ENCODE peak calls at places on chromosomes 16 and 17, in nine cellular contexts. One of them, this sample, is unnamed.

GRCh38 chr16:54510619-54511018 is 224.0 kb upstream of the IRX3 start:
- DNase-seq in IMR-90: no peak
- DNase-seq in fibroblast of lung: peak
- DNase-seq in heart right ventricle: no peak
- DNase-seq in choroid plexus epithelial cell: peak
- DNase-seq in GM12865: no peak
- DNase-seq in body of pancreas: no peak
- DNase-seq in spleen: no peak
- DNase-seq in transverse colon: no peak
- DNase-seq in this sample: no peak

GRCh38 chr16:48383877-48384304 is 1.3 kb downstream of the SIAH1 start:
- DNase-seq in IMR-90: no peak
- DNase-seq in fibroblast of lung: peak
- DNase-seq in heart right ventricle: no peak
- DNase-seq in choroid plexus epithelial cell: no peak
- DNase-seq in GM12865: peak
- DNase-seq in body of pancreas: peak
- DNase-seq in spleen: no peak
- DNase-seq in transverse colon: peak
- DNase-seq in this sample: no peak

GRCh38 chr17:78360371-78361226 is 722 bp upstream of the SOCS3 start:
- DNase-seq in IMR-90: peak
- DNase-seq in fibroblast of lung: peak
- DNase-seq in heart right ventricle: peak
- DNase-seq in choroid plexus epithelial cell: peak
- DNase-seq in GM12865: peak
- DNase-seq in body of pancreas: peak
- DNase-seq in spleen: peak
- DNase-seq in transverse colon: peak
- DNase-seq in this sample: no peak

GRCh38 chr16:65875362-65876199 is 490.9 kb upstream of the CDH5 start:
- DNase-seq in IMR-90: no peak
- DNase-seq in fibroblast of lung: peak
- DNase-seq in heart right ventricle: no peak
- DNase-seq in choroid plexus epithelial cell: peak
- DNase-seq in GM12865: peak
- DNase-seq in body of pancreas: no peak
- DNase-seq in spleen: no peak
- DNase-seq in transverse colon: no peak
- DNase-seq in this sample: peak

GRCh38 chr17:65785109-65785508 is 223.7 kb upstream of the AXIN2 start:
- DNase-seq in IMR-90: peak
- DNase-seq in fibroblast of lung: peak
- DNase-seq in heart right ventricle: no peak
- DNase-seq in choroid plexus epithelial cell: peak
- DNase-seq in GM12865: no peak
- DNase-seq in body of pancreas: no peak
- DNase-seq in spleen: no peak
- DNase-seq in transverse colon: no peak
- DNase-seq in this sample: peak

GRCh38 chr17:79188048-79188447 is 113.4 kb downstream of the ENGASE start:
- DNase-seq in IMR-90: no peak
- DNase-seq in fibroblast of lung: no peak
- DNase-seq in heart right ventricle: no peak
- DNase-seq in choroid plexus epithelial cell: peak
- DNase-seq in GM12865: peak
- DNase-seq in body of pancreas: peak
- DNase-seq in spleen: no peak
- DNase-seq in transverse colon: no peak
- DNase-seq in this sample: no peak

GRCh38 chr16:72783716-72784320 is 264.1 kb downstream of the ZFHX3 start:
- DNase-seq in IMR-90: peak
- DNase-seq in fibroblast of lung: peak
- DNase-seq in heart right ventricle: no peak
- DNase-seq in choroid plexus epithelial cell: peak
- DNase-seq in GM12865: peak
- DNase-seq in body of pancreas: no peak
- DNase-seq in spleen: no peak
- DNase-seq in transverse colon: no peak
- DNase-seq in this sample: no peak

GRCh38 chr16:72934661-72935403 is 113.1 kb downstream of the ZFHX3 start:
- DNase-seq in IMR-90: no peak
- DNase-seq in fibroblast of lung: peak
- DNase-seq in heart right ventricle: no peak
- DNase-seq in choroid plexus epithelial cell: peak
- DNase-seq in GM12865: no peak
- DNase-seq in body of pancreas: no peak
- DNase-seq in spleen: no peak
- DNase-seq in transverse colon: no peak
- DNase-seq in this sample: no peak

GRCh38 chr16:49959552-49960277 is 65.3 kb upstream of the CNEP1R1 start:
- DNase-seq in IMR-90: no peak
- DNase-seq in fibroblast of lung: no peak
- DNase-seq in heart right ventricle: no peak
- DNase-seq in choroid plexus epithelial cell: no peak
- DNase-seq in GM12865: no peak
- DNase-seq in body of pancreas: no peak
- DNase-seq in spleen: no peak
- DNase-seq in transverse colon: no peak
- DNase-seq in this sample: no peak

GRCh38 chr17:4327638-4328037 is 38.8 kb downstream of the UBE2G1 start:
- DNase-seq in IMR-90: peak
- DNase-seq in fibroblast of lung: peak
- DNase-seq in heart right ventricle: no peak
- DNase-seq in choroid plexus epithelial cell: no peak
- DNase-seq in GM12865: no peak
- DNase-seq in body of pancreas: no peak
- DNase-seq in spleen: no peak
- DNase-seq in transverse colon: peak
- DNase-seq in this sample: no peak

GRCh38 chr16:53743149-53743566 is 39.2 kb downstream of the FTO start:
- DNase-seq in IMR-90: peak
- DNase-seq in fibroblast of lung: no peak
- DNase-seq in heart right ventricle: no peak
- DNase-seq in choroid plexus epithelial cell: peak
- DNase-seq in GM12865: peak
- DNase-seq in body of pancreas: peak
- DNase-seq in spleen: no peak
- DNase-seq in transverse colon: peak
- DNase-seq in this sample: no peak

GRCh38 chr17:46157443-46158107 is 35.7 kb downstream of the KANSL1 start:
- DNase-seq in IMR-90: peak
- DNase-seq in fibroblast of lung: peak
- DNase-seq in heart right ventricle: no peak
- DNase-seq in choroid plexus epithelial cell: peak
- DNase-seq in GM12865: no peak
- DNase-seq in body of pancreas: no peak
- DNase-seq in spleen: no peak
- DNase-seq in transverse colon: no peak
- DNase-seq in this sample: peak

GRCh38 chr16:31833047-31833446 is 40.6 kb upstream of the ZNF267 start:
- DNase-seq in IMR-90: no peak
- DNase-seq in fibroblast of lung: no peak
- DNase-seq in heart right ventricle: no peak
- DNase-seq in choroid plexus epithelial cell: no peak
- DNase-seq in GM12865: no peak
- DNase-seq in body of pancreas: no peak
- DNase-seq in spleen: no peak
- DNase-seq in transverse colon: no peak
- DNase-seq in this sample: no peak

DNA sequence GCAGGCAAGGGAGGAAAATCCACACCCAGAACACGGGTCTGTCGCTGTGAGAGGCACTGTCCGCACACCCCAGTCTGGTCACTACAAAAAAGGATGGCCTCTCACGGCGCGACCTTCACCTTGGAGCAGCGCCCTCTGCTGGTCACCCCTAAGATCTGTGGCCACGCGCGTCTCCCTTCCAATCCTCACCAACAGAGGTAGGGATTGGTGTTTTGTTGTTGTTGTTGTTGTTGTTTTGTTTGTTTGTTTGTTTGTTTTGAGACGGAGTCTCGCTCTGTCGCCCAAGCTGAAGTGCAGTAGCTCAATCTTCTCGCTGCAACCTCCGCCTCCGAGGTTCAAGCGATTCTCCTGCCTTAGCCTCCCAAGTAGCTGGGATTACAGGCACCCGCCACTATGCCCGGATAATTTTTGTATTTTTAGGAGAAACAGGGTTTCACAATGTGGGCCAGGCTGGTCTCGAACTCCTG is 15.0 kb upstream of the C17orf58 start:
- DNase-seq in IMR-90: no peak
- DNase-seq in fibroblast of lung: no peak
- DNase-seq in heart right ventricle: peak
- DNase-seq in choroid plexus epithelial cell: no peak
- DNase-seq in GM12865: peak
- DNase-seq in body of pancreas: peak
- DNase-seq in spleen: peak
- DNase-seq in transverse colon: peak
- DNase-seq in this sample: no peak
- H3K4me3 ChIP-seq in IMR-90: no peak
- H3K4me3 ChIP-seq in fibroblast of lung: no peak
- H3K4me3 ChIP-seq in heart right ventricle: no peak
- H3K4me3 ChIP-seq in choroid plexus epithelial cell: no peak
- H3K4me3 ChIP-seq in GM12865: peak
- H3K4me3 ChIP-seq in body of pancreas: no peak
- H3K4me3 ChIP-seq in spleen: no peak
- H3K4me3 ChIP-seq in transverse colon: no peak
- H3K4me3 ChIP-seq in this sample: no peak

DNA sequence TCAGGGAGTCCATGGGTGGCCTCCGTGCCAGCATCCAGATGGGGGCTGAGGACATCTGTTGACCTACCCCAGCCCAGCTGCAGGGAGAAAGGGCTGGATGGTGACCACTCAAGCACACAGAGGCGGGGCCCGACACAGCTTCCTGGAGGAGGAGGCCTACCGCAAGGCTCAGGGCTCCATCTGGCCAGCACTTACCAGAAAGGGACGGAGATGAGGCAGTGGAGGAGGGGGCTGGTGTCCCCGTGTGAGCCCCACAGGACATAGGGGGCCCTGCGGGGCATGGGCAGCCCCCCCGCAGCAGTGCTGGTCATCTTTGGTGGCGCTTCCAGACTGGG is 147.5 kb upstream of the CIBAR2 start:
- DNase-seq in IMR-90: no peak
- DNase-seq in fibroblast of lung: no peak
- DNase-seq in heart right ventricle: no peak
- DNase-seq in choroid plexus epithelial cell: no peak
- DNase-seq in GM12865: no peak
- DNase-seq in body of pancreas: no peak
- DNase-seq in spleen: no peak
- DNase-seq in transverse colon: no peak
- DNase-seq in this sample: no peak
- TF ChIP-seq CTCF in IMR-90: no peak
- TF ChIP-seq CTCF in fibroblast of lung: no peak
- TF ChIP-seq CTCF in heart right ventricle: no peak
- TF ChIP-seq CTCF in choroid plexus epithelial cell: no peak
- TF ChIP-seq CTCF in GM12865: no peak
- TF ChIP-seq CTCF in body of pancreas: no peak
- TF ChIP-seq CTCF in spleen: no peak
- TF ChIP-seq CTCF in transverse colon: no peak
- TF ChIP-seq CTCF in this sample: no peak

DNA sequence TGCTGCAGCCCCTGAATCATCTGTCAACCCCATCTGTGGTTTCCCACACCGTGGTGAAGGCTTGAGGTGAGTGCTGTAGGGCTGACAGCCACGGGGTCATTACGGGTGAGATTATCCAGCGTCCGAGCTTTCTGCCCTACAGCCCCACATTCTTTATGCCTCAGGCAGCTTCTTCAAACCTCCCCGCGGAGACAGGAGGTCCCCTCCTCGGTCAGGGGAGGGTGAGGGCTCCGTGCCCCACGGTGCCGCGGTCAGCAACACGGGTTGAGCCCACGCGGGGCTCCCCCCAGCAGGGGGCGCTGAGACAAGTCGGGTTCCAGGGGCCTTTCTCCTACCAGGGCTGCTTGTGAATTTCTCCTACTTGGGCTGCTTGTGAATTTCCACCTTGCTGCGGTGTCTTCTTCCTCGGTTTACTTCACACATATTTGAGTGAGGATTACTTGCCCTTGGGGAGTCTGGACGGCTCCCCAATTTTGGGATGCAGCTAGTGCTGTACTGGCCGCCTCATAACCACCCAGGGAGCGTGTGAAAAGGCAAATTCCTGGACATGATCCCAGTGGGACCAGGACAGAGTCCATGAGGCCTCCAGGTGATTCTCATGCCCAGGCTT is 18.1 kb upstream of the WFIKKN2 start:
- DNase-seq in IMR-90: no peak
- DNase-seq in fibroblast of lung: no peak
- DNase-seq in heart right ventricle: peak
- DNase-seq in choroid plexus epithelial cell: peak
- DNase-seq in GM12865: peak
- DNase-seq in body of pancreas: peak
- DNase-seq in spleen: peak
- DNase-seq in transverse colon: peak
- DNase-seq in this sample: no peak
- H3K4me3 ChIP-seq in IMR-90: no peak
- H3K4me3 ChIP-seq in fibroblast of lung: no peak
- H3K4me3 ChIP-seq in heart right ventricle: peak
- H3K4me3 ChIP-seq in choroid plexus epithelial cell: no peak
- H3K4me3 ChIP-seq in GM12865: no peak
- H3K4me3 ChIP-seq in body of pancreas: no peak
- H3K4me3 ChIP-seq in spleen: no peak
- H3K4me3 ChIP-seq in transverse colon: no peak
- H3K4me3 ChIP-seq in this sample: no peak

GRCh38 chr16:10858203-10858602 is 18.8 kb upstream of the CIITA start:
- DNase-seq in IMR-90: no peak
- DNase-seq in fibroblast of lung: no peak
- DNase-seq in heart right ventricle: no peak
- DNase-seq in choroid plexus epithelial cell: no peak
- DNase-seq in GM12865: no peak
- DNase-seq in body of pancreas: no peak
- DNase-seq in spleen: no peak
- DNase-seq in transverse colon: no peak
- DNase-seq in this sample: no peak
- TF ChIP-seq CTCF in IMR-90: no peak
- TF ChIP-seq CTCF in fibroblast of lung: no peak
- TF ChIP-seq CTCF in heart right ventricle: no peak
- TF ChIP-seq CTCF in choroid plexus epithelial cell: no peak
- TF ChIP-seq CTCF in GM12865: no peak
- TF ChIP-seq CTCF in body of pancreas: no peak
- TF ChIP-seq CTCF in spleen: no peak
- TF ChIP-seq CTCF in transverse colon: no peak
- TF ChIP-seq CTCF in this sample: no peak

DNA sequence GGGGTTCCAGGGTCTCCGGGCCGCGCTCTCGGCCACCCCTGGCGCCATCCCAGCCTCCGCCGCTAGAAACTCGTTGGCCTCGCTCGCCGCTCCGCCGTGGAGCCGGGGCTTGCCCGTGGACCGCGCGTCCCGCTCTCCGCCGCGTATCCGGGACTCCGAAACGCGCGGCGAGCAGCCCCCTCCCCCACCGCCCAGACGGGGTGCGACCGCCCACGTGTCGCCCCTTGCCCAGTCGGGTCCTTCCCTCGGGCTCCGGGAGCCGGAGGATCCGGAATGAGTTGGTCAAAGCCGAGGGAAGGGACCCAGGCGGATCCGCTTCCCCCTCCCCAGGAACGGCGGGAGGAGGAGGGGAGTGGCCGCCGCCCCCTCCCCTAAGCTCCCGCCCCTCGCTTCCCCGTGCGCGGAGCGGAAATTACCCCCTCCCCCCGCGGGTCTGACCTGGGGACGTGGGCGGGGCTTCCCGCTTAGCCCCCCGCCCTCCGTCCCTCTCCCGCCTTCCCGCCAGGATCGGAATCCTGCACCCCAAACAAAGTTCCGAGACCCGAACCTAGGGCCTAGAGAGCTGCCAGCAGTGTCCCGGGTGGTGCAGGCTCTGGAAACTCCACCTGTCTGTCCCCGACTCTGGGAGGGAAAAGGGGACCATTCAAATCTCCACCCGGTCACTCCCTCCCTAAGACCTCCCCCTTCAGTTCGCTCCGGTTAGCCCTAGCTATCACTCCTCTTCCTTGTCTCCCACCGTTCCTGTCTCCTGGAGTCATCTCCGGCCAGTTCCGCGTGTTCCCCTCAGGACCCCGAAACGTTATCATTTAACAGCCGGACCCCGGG is 1.1 kb upstream of the IGF2BP1 start:
- DNase-seq in IMR-90: no peak
- DNase-seq in fibroblast of lung: no peak
- DNase-seq in heart right ventricle: no peak
- DNase-seq in choroid plexus epithelial cell: no peak
- DNase-seq in GM12865: no peak
- DNase-seq in body of pancreas: no peak
- DNase-seq in spleen: no peak
- DNase-seq in transverse colon: no peak
- DNase-seq in this sample: no peak
- H3K4me3 ChIP-seq in IMR-90: peak
- H3K4me3 ChIP-seq in fibroblast of lung: no peak
- H3K4me3 ChIP-seq in heart right ventricle: no peak
- H3K4me3 ChIP-seq in choroid plexus epithelial cell: peak
- H3K4me3 ChIP-seq in GM12865: peak
- H3K4me3 ChIP-seq in body of pancreas: no peak
- H3K4me3 ChIP-seq in spleen: peak
- H3K4me3 ChIP-seq in transverse colon: no peak
- H3K4me3 ChIP-seq in this sample: peak

This sample was measured in retinal pigment epithelial cell.